ENCODE peak calls at places on chromosomes 2 and 18, in seven cellular contexts. V is upper lobe of left lung, I is A549, Q is transverse colon, G is body of pancreas, W is tibial nerve, O is suprapubic skin. R is an unnamed sample.

GRCh38 chr2:182618672-182619079 is 97.4 kb upstream of the DNAJC10 start:
- DNase-seq in V (no peak), I (no peak), Q (no peak), G (no peak), W (no peak), O (no peak), R (no peak)

GRCh38 chr2:171025199-171025598 is 96.1 kb downstream of the GORASP2 start:
- DNase-seq in V (no peak), I (no peak), Q (no peak), G (no peak), W (no peak), O (no peak), R (no peak)

GRCh38 chr2:97905294-97905693 is 90.5 kb downstream of the TMEM131 start:
- DNase-seq in V (no peak), I (no peak), Q (no peak), G (no peak), W (no peak), O (no peak), R (no peak)

GRCh38 chr2:74815955-74816354 is 18.0 kb upstream of the HK2 start:
- DNase-seq in V (no peak), I (no peak), Q (no peak), G (no peak), W (no peak), O (no peak), R (no peak)

GRCh38 chr18:68735498-68736343 is 20.8 kb upstream of the TMX3 start:
- DNase-seq in V (no peak), I (peak), Q (no peak), G (no peak), W (no peak), O (no peak), R (no peak)

GRCh38 chr2:165361511-165361910 is 108.0 kb upstream of the CSRNP3 start:
- DNase-seq in V (no peak), I (no peak), Q (no peak), G (no peak), W (no peak), O (no peak), R (no peak)

GRCh38 chr2:71121479-71121878 is 8.6 kb downstream of the MCEE start:
- DNase-seq in V (no peak), I (no peak), Q (no peak), G (no peak), W (no peak), O (no peak), R (no peak)

GRCh38 chr2:135299656-135300244 is 231.3 kb downstream of the ZRANB3 start:
- DNase-seq in V (no peak), I (no peak), Q (no peak), G (no peak), W (no peak), O (no peak), R (no peak)

GRCh38 chr18:3037423-3037915 is 24.5 kb upstream of the LPIN2 start:
- DNase-seq in V (peak), I (peak), Q (peak), G (peak), W (no peak), O (no peak), R (peak)

GRCh38 chr2:70133521-70134348 is 46.5 kb downstream of the PCBP1 start:
- DNase-seq in V (no peak), I (no peak), Q (no peak), G (no peak), W (no peak), O (no peak), R (no peak)

GRCh38 chr18:61892683-61893303 is at the start of gene RNF152:
- DNase-seq in V (no peak), I (peak), Q (peak), G (peak), W (peak), O (no peak), R (no peak)

GRCh38 chr2:30466216-30466615 is 19.2 kb downstream of the LCLAT1 start:
- DNase-seq in V (no peak), I (no peak), Q (no peak), G (no peak), W (no peak), O (no peak), R (no peak)

GRCh38 chr2:98254504-98255059 is 91.7 kb upstream of the CNGA3 start:
- DNase-seq in V (peak), I (no peak), Q (no peak), G (no peak), W (no peak), O (no peak), R (no peak)

GRCh38 chr2:40260437-40260836 is 191.5 kb downstream of the SLC8A1 start:
- DNase-seq in V (no peak), I (no peak), Q (no peak), G (no peak), W (no peak), O (no peak), R (no peak)

GRCh38 chr2:52526735-52527134 is 1240.9 kb upstream of the CHAC2 start:
- DNase-seq in V (no peak), I (no peak), Q (no peak), G (no peak), W (no peak), O (no peak), R (no peak)

GRCh38 chr18:36850527-36851201 is 21.7 kb downstream of the KIAA1328 start:
- DNase-seq in V (no peak), I (no peak), Q (no peak), G (no peak), W (no peak), O (no peak), R (no peak)
- TF ChIP-seq POLR2A in V (no peak), I (no peak), Q (no peak), G (no peak), W (no peak), O (no peak), R (no peak)

GRCh38 chr2:224040753-224041152 is 1.7 kb upstream of the SERPINE2 start:
- DNase-seq in V (no peak), I (no peak), Q (no peak), G (no peak), W (no peak), O (no peak), R (no peak)

GRCh38 chr2:224038830-224039079 is 331 bp downstream of the SERPINE2 start:
- DNase-seq in V (no peak), I (no peak), Q (no peak), G (no peak), W (no peak), O (no peak), R (no peak)

GRCh38 chr2:224038049-224038829 is 847 bp downstream of the SERPINE2 start:
- DNase-seq in V (no peak), I (peak), Q (peak), G (peak), W (no peak), O (no peak), R (peak)

GRCh38 chr2:224039770-224040088 is 643 bp upstream of the SERPINE2 start:
- DNase-seq in V (no peak), I (no peak), Q (no peak), G (peak), W (no peak), O (no peak), R (no peak)

DNA sequence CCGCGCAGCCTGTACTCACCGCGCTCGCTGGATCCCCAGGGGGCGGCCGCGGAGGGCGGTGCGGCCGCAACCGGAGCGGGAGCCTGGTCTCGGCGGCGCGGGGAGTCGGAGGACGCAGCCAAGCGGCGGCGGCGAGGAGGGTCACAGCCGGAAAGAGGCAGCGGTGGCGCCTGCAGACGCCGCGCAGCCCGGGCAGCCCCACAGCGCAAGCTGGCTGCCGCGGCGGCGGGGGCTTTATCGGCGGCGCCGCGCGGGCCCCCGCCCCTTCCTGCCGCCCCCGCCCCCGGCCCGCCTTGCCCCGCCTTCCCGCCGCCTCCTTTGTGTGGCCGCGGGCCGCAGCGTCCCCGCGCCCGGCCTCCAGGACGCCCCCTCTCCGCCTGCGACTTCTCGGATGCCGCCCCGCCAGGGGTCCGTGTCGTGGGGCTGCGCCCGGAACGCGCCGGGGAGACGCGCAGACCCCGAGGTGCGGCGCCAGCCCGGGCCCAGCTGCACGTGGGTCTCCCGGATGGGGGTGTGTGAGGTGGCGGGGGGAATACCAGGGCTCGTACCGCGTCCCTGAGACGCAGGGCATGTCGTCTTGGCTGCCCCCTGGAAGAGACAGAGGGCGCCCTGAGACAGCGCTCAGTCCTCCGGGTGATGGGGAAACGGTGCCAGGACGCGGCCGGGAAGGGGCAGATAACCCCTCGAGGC is at the start of gene SERPINE2:
- DNase-seq in V (no peak), I (peak), Q (peak), G (peak), W (peak), O (no peak), R (peak)
- TF ChIP-seq POLR2A in V (no peak), I (peak), Q (no peak), G (no peak), W (no peak), O (no peak), R (peak)

GRCh38 chr2:11022874-11023273 is 111.1 kb downstream of the KCNF1 start:
- DNase-seq in V (peak), I (no peak), Q (no peak), G (peak), W (no peak), O (no peak), R (no peak)
- TF ChIP-seq POLR2A in V (no peak), I (no peak), Q (no peak), G (no peak), W (no peak), O (no peak), R (no peak)

GRCh38 chr18:10523544-10523943 is 2.3 kb upstream of the NAPG start:
- DNase-seq in V (no peak), I (no peak), Q (no peak), G (no peak), W (no peak), O (no peak), R (no peak)

GRCh38 chr18:10522574-10522973 is 3.3 kb upstream of the NAPG start:
- DNase-seq in V (no peak), I (no peak), Q (no peak), G (no peak), W (no peak), O (no peak), R (no peak)

GRCh38 chr18:10518595-10519273 is 7.1 kb upstream of the NAPG start:
- DNase-seq in V (peak), I (no peak), Q (peak), G (peak), W (peak), O (no peak), R (no peak)

GRCh38 chr18:10519366-10519765 is 6.5 kb upstream of the NAPG start:
- DNase-seq in V (no peak), I (no peak), Q (no peak), G (no peak), W (no peak), O (no peak), R (no peak)

DNA sequence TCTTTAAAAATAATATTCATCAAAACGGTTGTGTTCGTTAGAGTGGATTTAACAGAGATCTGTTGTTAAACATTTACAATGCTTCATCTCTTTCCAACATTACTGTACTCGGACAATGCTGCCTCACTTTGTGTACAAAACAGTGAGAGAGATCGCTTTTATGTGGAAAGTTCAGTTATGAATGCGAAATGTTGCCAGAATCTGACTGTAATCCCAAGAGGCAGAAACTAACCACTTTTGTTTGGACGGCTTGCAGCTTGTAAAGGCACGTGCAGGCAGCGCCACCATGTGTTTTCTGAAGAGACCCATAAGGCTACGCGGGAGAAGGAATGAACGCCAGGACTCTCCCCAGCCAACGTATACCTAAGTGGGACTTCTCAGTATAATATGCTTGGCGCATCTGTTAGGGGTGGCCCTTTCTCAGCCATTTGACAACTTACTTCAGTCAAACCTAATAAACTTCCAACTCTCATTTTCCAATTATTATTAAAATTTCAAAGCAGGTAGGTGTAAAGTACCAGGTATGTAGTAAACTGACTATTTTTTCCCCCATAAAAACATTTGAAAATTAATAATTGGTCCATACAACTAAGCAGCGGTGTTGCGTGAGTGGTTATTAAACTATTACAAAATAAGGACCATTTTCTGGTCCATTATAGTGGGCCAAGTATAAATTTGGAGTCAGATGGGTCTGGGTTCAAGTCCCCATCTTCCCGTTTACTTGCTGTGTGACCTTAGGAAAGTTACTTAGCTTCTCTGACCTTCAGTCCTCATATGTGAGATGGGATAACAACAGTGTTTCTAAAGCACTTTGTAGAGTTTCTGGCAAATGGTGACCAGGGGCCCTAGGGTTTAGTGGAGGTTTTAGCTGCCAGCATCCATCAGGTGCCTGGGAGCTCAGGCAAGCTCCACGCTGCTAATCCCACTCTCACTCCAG is 5.6 kb upstream of the NAPG start:
- DNase-seq in V (peak), I (peak), Q (peak), G (peak), W (peak), O (peak), R (peak)
- TF ChIP-seq POLR2A in V (no peak), I (no peak), Q (no peak), G (no peak), W (no peak), O (no peak), R (no peak)

R was measured in H54.